ENCODE peak calls at places on chromosomes 2 and 18, in ten cellular contexts. X is stimulated activated CD8-positive, alpha-beta memory T cell treated with anti-CD3 and anti-CD28 coated beads, Interleukin-15, amount 100 ng/mL, for 48 hours; Y is fibroblast of mammary gland; H is GM06990; V is stimulated activated naive B cell treated with anti-CD40 and anti-IgM and Interleukin-4, amounts not matched to agents 10 μg/mL and 1 μg/mL and 100 μg/mL, for 72 hours; U is hepatocyte; D is T-helper 2 cell; K is mesenchymal stem cell; T is endodermal cell; A is NCI-H82. O is an unnamed sample.

GRCh38 chr2:59887348-59887747 is 666.1 kb downstream of the BCL11A start:
- DNase-seq in U (no peak), T (no peak), V (no peak), A (no peak), X (no peak), H (no peak), Y (no peak), K (no peak), D (no peak), O (no peak)

GRCh38 chr18:26804474-26804873 is 61.0 kb downstream of the AQP4 start:
- DNase-seq in V (no peak), X (no peak), Y (no peak), D (no peak), H (no peak), K (no peak), U (peak; percentile 33), A (peak; percentile 62), T (peak; percentile 75), O (no peak)

GRCh38 chr2:68456198-68456597 is 10.9 kb downstream of the FBXO48 start:
- DNase-seq in U (no peak), X (no peak), D (no peak), A (no peak), V (no peak), H (no peak), K (no peak), Y (no peak), T (no peak), O (no peak)

GRCh38 chr18:22674300-22674699 is 256.6 kb upstream of the CTAGE1 start:
- DNase-seq in K (peak; percentile 93), D (no peak), H (no peak), A (no peak), V (no peak), T (no peak), U (peak; percentile 54), X (no peak), Y (peak; percentile 95), O (no peak)

GRCh38 chr2:62741954-62742722 is 36.6 kb downstream of the EHBP1 start:
- DNase-seq in T (no peak), Y (no peak), D (no peak), V (no peak), H (no peak), U (no peak), A (no peak), X (no peak), K (no peak), O (no peak)

GRCh38 chr18:69961718-69962117 is 14.0 kb upstream of the CD226 start:
- DNase-seq in V (no peak), D (no peak), T (no peak), U (no peak), X (no peak), Y (no peak), K (no peak), H (no peak), A (no peak), O (no peak)

GRCh38 chr2:46034535-46034934 is 262.7 kb upstream of the EPAS1 start:
- DNase-seq in Y (no peak), K (no peak), X (no peak), D (no peak), U (no peak), H (no peak), A (peak; percentile 16), T (no peak), V (no peak), O (no peak)

GRCh38 chr2:217142649-217143266 is 282.9 kb upstream of the TNP1 start:
- DNase-seq in V (no peak), U (peak; percentile 29), H (no peak), A (peak; percentile 71), T (peak; percentile 87), K (peak; percentile 10), Y (peak; percentile 47), X (no peak), D (no peak), O (no peak)

GRCh38 chr2:190876641-190877040 is 4.0 kb upstream of the GLS start:
- DNase-seq in H (no peak), A (no peak), V (no peak), X (no peak), K (no peak), T (no peak), D (no peak), Y (no peak), U (no peak), O (no peak)

O was measured in CD4-positive, CD25-positive, alpha-beta regulatory T cell.